ENCODE peak calls at places on chromosomes 2 and 18, in seven cellular contexts. N, O, H, Q, V, F and E are unnamed samples.

GRCh38 chr18:10565835-10566234 is 40.0 kb downstream of the NAPG start:
- DNase-seq in F (no peak), Q (no peak), O (no peak), H (no peak), V (no peak), N (no peak), E (peak; percentile 30)

GRCh38 chr2:230907361-230908093 is 17.5 kb downstream of the GPR55 start:
- DNase-seq in N (no peak), Q (no peak), H (no peak), O (no peak), F (no peak), V (no peak), E (peak; percentile 1)

GRCh38 chr2:96241901-96242611 is 23.7 kb downstream of the TMEM127 start:
- DNase-seq in Q (peak; percentile 86), V (no peak), N (no peak), H (no peak), O (peak; percentile 80), F (peak; percentile 27), E (no peak)

GRCh38 chr2:88857951-88858406 is 166.5 kb downstream of the RPIA start:
- DNase-seq in Q (no peak), H (no peak), N (no peak), V (no peak), O (peak; percentile 25), F (no peak), E (peak; percentile 77)

GRCh38 chr2:208713066-208713465 is 306.5 kb downstream of the PTH2R start:
- DNase-seq in V (no peak), F (no peak), O (no peak), Q (no peak), H (no peak), N (no peak), E (no peak)

GRCh38 chr2:53768233-53768542 is 584 bp downstream of the CHAC2 start:
- DNase-seq in N (peak; percentile 66), F (no peak), V (no peak), O (peak; percentile 58), Q (no peak), H (peak; percentile 29), E (peak; percentile 69)

GRCh38 chr2:109061736-109062557 is 67.1 kb upstream of the SH3RF3 start:
- DNase-seq in N (no peak), V (no peak), Q (no peak), O (no peak), F (no peak), H (no peak), E (no peak)

GRCh38 chr18:26777316-26778053 is 88.0 kb downstream of the AQP4 start:
- DNase-seq in N (no peak), V (no peak), Q (no peak), H (no peak), O (peak; percentile 25), F (no peak), E (no peak)

GRCh38 chr2:45010706-45011036 is 1.4 kb upstream of the SIX2 start:
- DNase-seq in H (no peak), N (no peak), O (no peak), F (no peak), V (no peak), Q (peak; percentile 23), E (peak; percentile 55)

GRCh38 chr18:33751613-33752221 is 173.7 kb downstream of the ASXL3 start:
- DNase-seq in F (no peak), V (no peak), Q (peak; percentile 61), O (peak; percentile 16), N (no peak), H (no peak), E (no peak)

GRCh38 chr2:108614659-108615058 is 80.4 kb downstream of the LIMS1 start:
- DNase-seq in N (no peak), V (no peak), H (no peak), Q (no peak), F (no peak), O (no peak), E (no peak)

GRCh38 chr18:24627644-24628315 is 167.3 kb downstream of the HRH4 start:
- DNase-seq in O (peak; percentile 3), H (no peak), V (no peak), F (no peak), N (no peak), Q (peak; percentile 50), E (no peak)

GRCh38 chr2:55031505-55031904 is 18.7 kb downstream of the RTN4 start:
- DNase-seq in Q (no peak), N (no peak), H (no peak), F (no peak), V (no peak), O (no peak), E (no peak)

GRCh38 chr2:240559271-240559670 is 886 bp upstream of the DUSP28 start:
- DNase-seq in N (no peak), H (no peak), O (no peak), F (no peak), V (no peak), Q (no peak), E (no peak)

GRCh38 chr2:88261725-88262124 is 91.6 kb downstream of the THNSL2 start:
- DNase-seq in F (no peak), H (no peak), O (no peak), Q (no peak), N (no peak), V (no peak), E (no peak)

GRCh38 chr2:217694296-217694695 is 308.5 kb downstream of the TNS1 start:
- DNase-seq in Q (no peak), O (peak; percentile 36), F (no peak), V (no peak), H (no peak), N (no peak), E (peak; percentile 9)

GRCh38 chr18:38790303-38790702 is 1224.7 kb upstream of the CELF4 start:
- DNase-seq in N (no peak), V (peak; percentile 2), H (no peak), F (no peak), O (no peak), Q (no peak), E (peak; percentile 15)

GRCh38 chr18:47425365-47425764 is 173.9 kb upstream of the SKOR2 start:
- DNase-seq in F (no peak), V (no peak), Q (no peak), H (no peak), O (no peak), N (no peak), E (no peak)

DNA sequence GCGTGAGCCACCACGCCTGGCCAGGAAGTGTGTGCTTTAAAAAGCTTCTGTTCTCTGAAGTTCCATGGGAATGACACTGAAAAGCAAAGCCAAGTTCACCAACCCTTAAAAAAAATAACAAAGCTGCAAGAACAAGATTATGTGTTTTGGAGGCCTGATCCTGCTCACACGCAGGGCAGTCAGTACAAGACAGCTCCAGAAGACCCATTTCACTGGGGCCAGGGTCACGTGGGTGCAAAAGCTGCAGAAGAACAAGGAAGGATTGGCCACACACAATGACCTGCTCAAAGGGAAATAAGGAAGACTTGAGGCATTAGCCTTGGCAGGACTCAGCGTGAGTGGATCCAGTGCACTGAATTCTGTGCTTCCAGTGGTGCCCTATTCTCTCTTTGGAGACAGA is 187.9 kb downstream of the NCK2 start:
- DNase-seq in F (no peak), O (no peak), Q (no peak), N (no peak), V (no peak), H (no peak), E (no peak)
- H3K4me1 ChIP-seq in F (peaks cover 86% of the 10 kb centered on the region), O (no peaks in the 10 kb centered on the region), Q (no peaks in the 10 kb centered on the region), N (no peaks in the 10 kb centered on the region), V (peaks cover 43% of the 10 kb centered on the region), H (no peaks in the 10 kb centered on the region), E (no peaks in the 10 kb centered on the region)

DNA sequence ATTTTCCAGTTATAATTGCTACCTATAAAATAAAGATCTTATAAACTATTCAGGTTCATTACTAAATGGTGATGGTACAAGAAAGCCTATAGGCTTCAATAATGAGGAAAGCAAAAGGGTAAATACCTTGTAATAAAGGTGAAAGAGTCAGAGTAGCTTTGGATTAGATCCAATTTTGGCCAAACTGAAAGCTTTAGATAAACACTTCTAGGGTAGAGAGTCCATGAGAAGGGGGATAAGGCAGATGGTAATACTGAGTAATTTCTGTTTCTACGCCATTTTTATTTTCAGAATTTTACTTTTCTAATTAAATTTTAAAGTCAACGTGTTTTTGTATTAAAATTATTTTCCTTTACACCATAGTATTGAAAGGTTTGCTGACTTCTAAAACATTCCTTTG is 9.4 kb downstream of the CASP8 start:
- DNase-seq in H (no peak), V (peak; percentile 30), Q (no peak), O (no peak), N (no peak), F (no peak), E (no peak)
- H3K9me3 ChIP-seq in H (no peaks in the 10 kb centered on the region), V (no peaks in the 10 kb centered on the region), Q (no peaks in the 10 kb centered on the region), O (no peaks in the 10 kb centered on the region), N (no peaks in the 10 kb centered on the region), F (no peaks in the 10 kb centered on the region), E (no peaks in the 10 kb centered on the region)

DNA sequence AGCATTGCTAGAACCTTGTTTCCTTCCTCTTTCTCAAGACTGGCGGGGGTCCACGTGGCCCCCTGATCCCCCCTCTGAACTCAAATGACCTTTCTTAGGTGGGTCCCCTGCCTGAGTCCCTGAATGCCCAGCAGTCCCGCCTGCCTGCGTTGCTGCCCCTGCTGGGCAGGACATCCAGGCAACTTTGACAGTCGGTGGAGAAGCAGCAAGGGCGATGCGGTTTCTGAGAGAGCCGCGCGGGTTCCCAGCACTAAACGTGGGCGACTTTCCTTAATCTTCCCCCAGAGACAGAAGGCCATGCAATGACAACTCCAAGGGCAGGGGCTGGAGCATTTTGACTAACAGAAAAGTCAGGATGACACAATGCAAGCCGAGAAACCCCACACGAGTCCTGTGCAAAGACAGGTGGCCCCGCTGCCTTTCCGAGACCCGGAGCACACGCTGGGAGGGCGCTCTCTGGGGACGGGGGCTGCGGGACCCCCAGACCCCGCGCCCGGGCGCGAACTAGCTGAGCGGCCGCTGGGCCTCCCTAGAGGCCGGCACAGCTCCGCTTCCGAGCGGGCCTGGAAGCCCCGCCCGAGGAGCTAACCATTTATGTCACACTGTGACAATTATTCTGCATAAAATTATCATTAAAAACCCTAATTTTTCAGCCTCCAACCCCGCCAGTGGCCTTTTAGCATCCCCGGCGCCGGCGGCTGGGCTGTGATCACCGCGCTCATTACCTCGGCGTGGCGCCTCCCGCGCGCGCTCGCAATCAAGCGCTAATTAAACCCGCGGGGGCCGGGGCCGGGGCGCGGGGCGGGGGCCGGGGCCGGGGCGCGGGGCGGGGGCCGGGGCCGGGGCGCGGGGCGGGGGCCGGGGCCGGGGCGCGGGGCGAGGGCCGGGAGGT is 27.4 kb downstream of the ASB18 start:
- DNase-seq in Q (peak; percentile 9), H (no peak), V (no peak), O (no peak), F (no peak), N (peak; percentile 10), E (no peak)
- H3K4me3 ChIP-seq in Q (no peak overlapping the region), H (no peak overlapping the region), V (no peak overlapping the region), O (no peak overlapping the region), F (no peak overlapping the region), N (peak overlapping the region; percentile 6), E (no peak overlapping the region)

DNA sequence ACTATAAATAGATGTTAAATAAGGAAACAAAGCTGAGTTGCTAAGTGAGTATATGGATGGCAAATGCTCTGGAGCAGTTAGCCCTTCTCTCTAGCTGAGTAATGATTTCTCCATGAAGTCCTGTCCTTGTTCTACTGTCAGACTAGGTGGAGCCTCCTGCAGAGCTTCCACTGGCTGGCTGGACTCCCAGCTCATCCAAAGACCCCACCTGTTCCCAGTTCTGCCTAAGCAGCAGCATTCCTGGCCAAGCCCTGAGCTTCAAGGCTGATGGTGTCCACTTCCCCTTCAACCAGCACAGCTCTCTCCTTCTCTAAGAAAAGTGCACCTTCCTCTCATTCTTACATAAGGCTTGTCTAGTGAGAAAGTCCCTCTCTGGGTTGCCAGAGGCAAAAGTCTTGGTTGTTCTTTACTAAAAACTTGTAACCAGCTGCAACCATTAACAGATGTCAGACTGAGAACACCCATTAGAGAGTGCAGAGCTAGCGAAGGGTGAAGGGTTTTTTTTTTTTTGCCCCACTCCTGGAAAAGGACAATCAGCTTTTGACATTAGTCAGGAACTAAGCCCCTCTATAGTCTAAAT is 58.9 kb downstream of the CXCR4 start:
- DNase-seq in Q (no peak), H (no peak), F (no peak), N (no peak), V (no peak), O (no peak), E (peak; percentile 74)
- H3K4me1 ChIP-seq in Q (no peaks in the 10 kb centered on the region), H (no peaks in the 10 kb centered on the region), F (peaks cover 53% of the 10 kb centered on the region), N (no peaks in the 10 kb centered on the region), V (no peaks in the 10 kb centered on the region), O (no peaks in the 10 kb centered on the region), E (peaks cover 36% of the 10 kb centered on the region)